ENCODE peak calls at places on chromosome 2, in ten cellular contexts. Y is stomach, X is H9, I is esophagus squamous epithelium, J is AG09309, M is heart left ventricle, L is kidney epithelial cell, G is hypothalamus, S is T-cell, F is KBM-7. W is an unnamed sample.

GRCh38 chr2:239791727-239792648 is 233.2 kb downstream of the NDUFA10 start:
- DNase-seq in J (no peak), Y (peak), G (no peak), X (peak), F (no peak), I (no peak), L (no peak), S (no peak), M (no peak), W (no peak)

GRCh38 chr2:201040867-201041628 is 30.4 kb downstream of the HYCC2 start:
- DNase-seq in I (no peak), X (no peak), Y (no peak), G (no peak), L (no peak), J (no peak), M (no peak), S (no peak), F (no peak), W (no peak)

GRCh38 chr2:118530976-118531375 is 316.5 kb downstream of the EN1 start:
- DNase-seq in G (no peak), I (no peak), S (no peak), J (peak), M (no peak), X (no peak), F (no peak), Y (no peak), L (no peak), W (no peak)

GRCh38 chr2:236776695-236777251 is 207.1 kb downstream of the ACKR3 start:
- DNase-seq in L (peak), F (no peak), Y (no peak), I (no peak), X (no peak), J (peak), S (no peak), M (no peak), G (no peak), W (peak)

GRCh38 chr2:70340921-70341765 is 39.3 kb upstream of the FAM136A start:
- DNase-seq in I (no peak), S (no peak), M (no peak), J (no peak), F (peak), L (no peak), Y (no peak), X (peak), G (peak), W (peak)

GRCh38 chr2:3479430-3480320 is 39.7 kb downstream of the ADI1 start:
- DNase-seq in M (peak), X (no peak), G (no peak), F (no peak), J (no peak), I (no peak), L (no peak), S (no peak), Y (no peak), W (no peak)

GRCh38 chr2:237631801-237632585 is 4.6 kb downstream of the LRRFIP1 start:
- DNase-seq in L (no peak), M (no peak), I (no peak), S (no peak), X (no peak), F (no peak), Y (no peak), G (no peak), J (no peak), W (no peak)

GRCh38 chr2:23513245-23513880 is 128.4 kb downstream of the KLHL29 start:
- DNase-seq in L (no peak), G (no peak), X (no peak), M (no peak), I (no peak), J (no peak), S (no peak), F (no peak), Y (no peak), W (no peak)

GRCh38 chr2:230893338-230893737 is 28.6 kb downstream of the ITM2C start:
- DNase-seq in J (no peak), I (no peak), L (no peak), X (peak), G (no peak), M (peak), Y (no peak), F (no peak), S (no peak), W (no peak)

GRCh38 chr2:217249490-217250451 is 389.9 kb upstream of the TNP1 start:
- DNase-seq in G (no peak), L (no peak), X (no peak), F (no peak), M (no peak), J (no peak), I (no peak), Y (no peak), S (no peak), W (no peak)

GRCh38 chr2:179594268-179595112 is 266.9 kb downstream of the ZNF385B start:
- DNase-seq in G (no peak), L (no peak), Y (no peak), X (no peak), J (no peak), S (no peak), F (no peak), M (peak), I (no peak), W (no peak)

GRCh38 chr2:44635725-44636124 is 274.0 kb downstream of the CAMKMT start:
- DNase-seq in L (no peak), X (no peak), M (no peak), I (no peak), Y (no peak), G (no peak), F (no peak), J (no peak), S (no peak), W (no peak)

GRCh38 chr2:217714268-217714643 is 288.5 kb downstream of the TNS1 start:
- DNase-seq in L (no peak), F (no peak), J (no peak), Y (no peak), X (no peak), M (peak), G (peak), S (no peak), I (no peak), W (no peak)

GRCh38 chr2:1140389-1141003 is 189.8 kb downstream of the SNTG2 start:
- DNase-seq in I (no peak), F (peak), M (no peak), L (no peak), S (no peak), Y (no peak), G (no peak), J (no peak), X (peak), W (no peak)

GRCh38 chr2:238202326-238203103 is 980 bp downstream of the ILKAP start:
- DNase-seq in X (no peak), I (no peak), Y (no peak), G (no peak), M (no peak), S (no peak), J (no peak), F (peak), L (no peak), W (peak)

GRCh38 chr2:25448808-25449207 is 107.1 kb upstream of the DNMT3A start:
- DNase-seq in G (no peak), I (no peak), J (no peak), S (no peak), Y (no peak), F (no peak), X (no peak), M (no peak), L (no peak), W (no peak)

GRCh38 chr2:207871506-207871905 is 101.8 kb upstream of the FZD5 start:
- DNase-seq in S (no peak), Y (no peak), I (no peak), G (no peak), M (no peak), X (no peak), L (no peak), J (no peak), F (no peak), W (no peak)

GRCh38 chr2:218953366-218953954 is 6.0 kb upstream of the CDK5R2 start:
- DNase-seq in I (no peak), J (no peak), S (no peak), L (no peak), G (no peak), F (no peak), M (no peak), Y (no peak), X (peak), W (no peak)

GRCh38 chr2:62036761-62037250 is 131.3 kb downstream of the COMMD1 start:
- DNase-seq in M (no peak), X (no peak), I (no peak), S (no peak), J (no peak), L (no peak), G (no peak), Y (no peak), F (no peak), W (no peak)

GRCh38 chr2:39447266-39448168 is 10.4 kb upstream of the MAP4K3 start:
- DNase-seq in I (no peak), G (no peak), Y (no peak), L (no peak), M (no peak), F (no peak), S (no peak), X (no peak), J (no peak), W (no peak)

GRCh38 chr2:234958746-234959395 is 7.1 kb downstream of the SH3BP4 start:
- DNase-seq in X (no peak), G (no peak), M (no peak), S (no peak), I (no peak), F (no peak), L (no peak), Y (no peak), J (no peak), W (no peak)

GRCh38 chr2:237712477-237713377 is 85.3 kb downstream of the LRRFIP1 start:
- DNase-seq in X (peak), M (no peak), F (no peak), G (no peak), I (no peak), Y (no peak), S (no peak), L (no peak), J (no peak), W (no peak)

GRCh38 chr2:237533668-237534138 is 32.7 kb upstream of the PRLH start:
- DNase-seq in S (no peak), Y (no peak), G (no peak), L (no peak), M (no peak), X (no peak), J (no peak), F (peak), I (no peak), W (no peak)

GRCh38 chr2:12701786-12702660 is 14.7 kb upstream of the TRIB2 start:
- DNase-seq in I (no peak), J (no peak), S (no peak), L (no peak), X (no peak), F (no peak), Y (no peak), G (no peak), M (no peak), W (no peak)

GRCh38 chr2:35463805-35464596 is 891.6 kb upstream of the CRIM1 start:
- DNase-seq in L (no peak), J (no peak), F (peak), M (no peak), S (no peak), X (no peak), Y (no peak), G (no peak), I (no peak), W (peak)

GRCh38 chr2:207640661-207641060 is 15.5 kb upstream of the METTL21A start:
- DNase-seq in S (no peak), G (no peak), Y (no peak), F (no peak), I (no peak), J (no peak), L (no peak), X (no peak), M (no peak), W (no peak)

GRCh38 chr2:52074139-52074719 is 1042.3 kb upstream of the NRXN1 start:
- DNase-seq in L (no peak), S (no peak), J (no peak), G (no peak), X (no peak), Y (no peak), I (no peak), M (no peak), F (no peak), W (no peak)

GRCh38 chr2:112155331-112156151 is 17.4 kb downstream of the FBLN7 start:
- DNase-seq in G (no peak), S (no peak), M (no peak), Y (peak), X (no peak), F (peak), I (no peak), L (no peak), J (no peak), W (no peak)

GRCh38 chr2:169755083-169755870 is 21.6 kb downstream of the KLHL23 start:
- DNase-seq in F (no peak), I (no peak), X (no peak), G (no peak), J (no peak), Y (no peak), L (no peak), S (no peak), M (no peak), W (no peak)

GRCh38 chr2:52880872-52881271 is 886.7 kb upstream of the CHAC2 start:
- DNase-seq in I (no peak), L (no peak), Y (no peak), G (no peak), M (no peak), X (no peak), S (no peak), F (no peak), J (no peak), W (no peak)

GRCh38 chr2:187138240-187138639 is 289.3 kb upstream of the ZSWIM2 start:
- DNase-seq in J (no peak), I (no peak), Y (no peak), X (peak), L (no peak), F (peak), G (no peak), S (no peak), M (peak), W (peak)

GRCh38 chr2:98777076-98777475 is 46.1 kb upstream of the MGAT4A start:
- DNase-seq in L (no peak), S (no peak), Y (no peak), F (no peak), I (no peak), G (no peak), X (no peak), M (no peak), J (no peak), W (no peak)

GRCh38 chr2:158953454-158953853 is 15.0 kb upstream of the TANC1 start:
- DNase-seq in J (no peak), S (no peak), L (no peak), X (no peak), Y (no peak), F (no peak), G (no peak), M (no peak), I (no peak), W (peak)

GRCh38 chr2:112542974-112543760 is 902 bp downstream of the POLR1B start:
- DNase-seq in I (no peak), M (no peak), G (no peak), Y (no peak), J (no peak), L (no peak), X (no peak), S (no peak), F (peak), W (no peak)

GRCh38 chr2:130864830-130865229 is 28.1 kb downstream of the ARHGEF4 start:
- DNase-seq in I (no peak), F (peak), X (peak), S (no peak), L (peak), G (no peak), J (peak), Y (peak), M (peak), W (no peak)

GRCh38 chr2:52934354-52934898 is 833.2 kb upstream of the CHAC2 start:
- DNase-seq in J (no peak), L (peak), F (no peak), M (no peak), G (no peak), I (no peak), Y (no peak), S (no peak), X (no peak), W (peak)

GRCh38 chr2:78993518-78994148 is 31.9 kb upstream of the REG3G start:
- DNase-seq in S (no peak), F (no peak), L (no peak), J (no peak), M (no peak), G (no peak), Y (no peak), X (no peak), I (no peak), W (no peak)

GRCh38 chr2:168064011-168064998 is 183.1 kb downstream of the STK39 start:
- DNase-seq in I (no peak), G (no peak), M (no peak), S (no peak), L (no peak), X (no peak), Y (no peak), J (no peak), F (no peak), W (no peak)